ENCODE peak calls at places on chromosomes 3 and 15, in four cellular contexts. F is SJSA1, A is uterus, J is stomach. H is an unnamed sample.

GRCh38 chr15:84657748-84658079 is 285 bp downstream of the NMB start:
- DNase-seq in F (no peak), A (no peak), J (no peak), H (no peak)

GRCh38 chr3:111862415-111862814 is 3.4 kb downstream of the PHLDB2 start:
- DNase-seq in F (no peak), A (no peak), J (no peak), H (no peak)

GRCh38 chr3:58495101-58495500 is 3.2 kb downstream of the KCTD6 start:
- DNase-seq in F (no peak), A (no peak), J (no peak), H (no peak)

GRCh38 chr3:111998661-111999641 is at the start of gene TAGLN3:
- DNase-seq in F (no peak), A (no peak), J (peak), H (no peak)

GRCh38 chr3:106275592-106275991 is 406.8 kb upstream of the CBLB start:
- DNase-seq in F (no peak), A (no peak), J (no peak), H (no peak)

GRCh38 chr3:53796161-53796560 is 50.1 kb downstream of the CHDH start:
- DNase-seq in F (no peak), A (no peak), J (peak), H (peak)

GRCh38 chr3:120749843-120750242 is 7.3 kb downstream of the GTF2E1 start:
- DNase-seq in F (no peak), A (no peak), J (no peak), H (no peak)

GRCh38 chr3:177538064-177538742 is 340.9 kb upstream of the TBL1XR1 start:
- DNase-seq in F (no peak), A (peak), J (no peak), H (peak)

GRCh38 chr3:9935966-9936365 is 2.3 kb downstream of the CRELD1 start:
- DNase-seq in F (no peak), A (no peak), J (no peak), H (no peak)

GRCh38 chr3:172276103-172276502 is 172.2 kb downstream of the GHSR start:
- DNase-seq in F (no peak), A (no peak), J (no peak), H (no peak)

GRCh38 chr3:196971094-196971698 is 2.6 kb upstream of the PIGZ start:
- DNase-seq in F (no peak), A (no peak), J (no peak), H (no peak)

GRCh38 chr15:88604381-88604951 is 16.7 kb upstream of the AEN start:
- DNase-seq in F (no peak), A (no peak), J (no peak), H (no peak)

GRCh38 chr3:128241741-128242140 is 88.5 kb downstream of the EEFSEC start:
- DNase-seq in F (no peak), A (no peak), J (no peak), H (no peak)

GRCh38 chr3:47012342-47013230 is 33.1 kb downstream of the NBEAL2 start:
- DNase-seq in F (no peak), A (peak), J (peak), H (peak)

GRCh38 chr3:116340680-116341216 is 104.5 kb downstream of the LSAMP start:
- DNase-seq in F (no peak), A (no peak), J (no peak), H (no peak)

GRCh38 chr15:69299451-69300128 is 878 bp downstream of the PAQR5 start:
- DNase-seq in F (no peak), A (no peak), J (no peak), H (no peak)

GRCh38 chr15:49814709-49815108 is 193.9 kb downstream of the DTWD1 start:
- DNase-seq in F (no peak), A (no peak), J (no peak), H (no peak)

GRCh38 chr3:50675179-50676030 is 678 bp downstream of the DOCK3 start:
- DNase-seq in F (no peak), A (peak), J (no peak), H (peak)

GRCh38 chr3:189404797-189405484 is 226.2 kb upstream of the TP63 start:
- DNase-seq in F (no peak), A (no peak), J (no peak), H (no peak)

GRCh38 chr3:122247087-122247824 is 63.8 kb downstream of the CASR start:
- DNase-seq in F (no peak), A (no peak), J (no peak), H (no peak)

GRCh38 chr15:74857082-74857655 is 14.2 kb upstream of the ULK3 start:
- DNase-seq in F (no peak), A (no peak), J (peak), H (no peak)

GRCh38 chr15:68511073-68511991 is 67.5 kb upstream of the CORO2B start:
- DNase-seq in F (no peak), A (peak), J (no peak), H (peak)

GRCh38 chr3:68880632-68881031 is 51.7 kb downstream of the TAFA4 start:
- DNase-seq in F (no peak), A (no peak), J (no peak), H (no peak)

GRCh38 chr15:98721166-98721565 is 72.8 kb downstream of the IGF1R start:
- DNase-seq in F (no peak), A (no peak), J (no peak), H (no peak)

GRCh38 chr15:77717592-77717991 is 84.9 kb upstream of the LINGO1 start:
- DNase-seq in F (no peak), A (no peak), J (no peak), H (no peak)

GRCh38 chr3:101591071-101591470 is 17.1 kb downstream of the PCNP start:
- DNase-seq in F (no peak), A (no peak), J (no peak), H (no peak)

GRCh38 chr15:98067339-98067738 is 106.8 kb downstream of the ARRDC4 start:
- DNase-seq in F (no peak), A (no peak), J (no peak), H (no peak)

GRCh38 chr3:156599475-156599874 is 44.6 kb upstream of the SSR3 start:
- DNase-seq in F (no peak), A (no peak), J (no peak), H (no peak)

GRCh38 chr3:156599061-156599460 is 44.1 kb upstream of the SSR3 start:
- DNase-seq in F (no peak), A (no peak), J (no peak), H (no peak)

GRCh38 chr3:156593814-156594213 is 38.9 kb upstream of the SSR3 start:
- DNase-seq in F (no peak), A (no peak), J (no peak), H (no peak)

GRCh38 chr3:156598413-156598812 is 43.5 kb upstream of the SSR3 start:
- DNase-seq in F (no peak), A (no peak), J (no peak), H (no peak)

GRCh38 chr3:156594229-156594683 is 39.3 kb upstream of the SSR3 start:
- DNase-seq in F (no peak), A (no peak), J (no peak), H (no peak)
- H3K4me3 ChIP-seq in F (no peak), A (no peak), J (no peak), H (peak)

GRCh38 chr3:13282986-13283876 is 136.9 kb downstream of the NUP210 start:
- DNase-seq in F (no peak), A (no peak), J (no peak), H (no peak)
- H3K4me3 ChIP-seq in F (no peak), A (no peak), J (peak), H (peak)

GRCh38 chr15:90991587-90992285 is 2.6 kb downstream of the PRC1 start:
- DNase-seq in F (no peak), A (no peak), J (no peak), H (no peak)
- H3K4me3 ChIP-seq in F (no peak), A (no peak), J (no peak), H (no peak)

GRCh38 chr3:158731938-158732855 is at the start of gene RARRES1:
- DNase-seq in F (peak), A (peak), J (peak), H (peak)
- H3K4me3 ChIP-seq in F (peak), A (peak), J (peak), H (peak)